ENCODE peak calls at places on chromosomes 2 and 18, in ten cellular contexts. One of them, this sample, is unnamed.

GRCh38 chr18:11857177-11857887 is 6.1 kb downstream of the CHMP1B start:
- DNase-seq in epithelial cell of esophagus: peak
- DNase-seq in H54: peak
- DNase-seq in frontal cortex: no peak
- DNase-seq in fibroblast of the aortic adventitia: peak
- DNase-seq in amniotic stem cell: peak
- DNase-seq in brain microvascular endothelial cell: peak
- DNase-seq in AG10803: peak
- DNase-seq in ELR: peak
- DNase-seq in tibial nerve: peak
- DNase-seq in this sample: peak

GRCh38 chr2:158969717-158970521 is 1.5 kb downstream of the TANC1 start:
- DNase-seq in epithelial cell of esophagus: peak
- DNase-seq in H54: no peak
- DNase-seq in frontal cortex: no peak
- DNase-seq in fibroblast of the aortic adventitia: peak
- DNase-seq in amniotic stem cell: no peak
- DNase-seq in brain microvascular endothelial cell: no peak
- DNase-seq in AG10803: peak
- DNase-seq in ELR: peak
- DNase-seq in tibial nerve: no peak
- DNase-seq in this sample: peak

GRCh38 chr2:181546086-181546485 is 88.9 kb downstream of the ITGA4 start:
- DNase-seq in epithelial cell of esophagus: peak
- DNase-seq in H54: no peak
- DNase-seq in frontal cortex: no peak
- DNase-seq in fibroblast of the aortic adventitia: peak
- DNase-seq in amniotic stem cell: no peak
- DNase-seq in brain microvascular endothelial cell: peak
- DNase-seq in AG10803: no peak
- DNase-seq in ELR: peak
- DNase-seq in tibial nerve: no peak
- DNase-seq in this sample: no peak

GRCh38 chr2:127737892-127738291 is 36.6 kb downstream of the SFT2D3 start:
- DNase-seq in epithelial cell of esophagus: peak
- DNase-seq in H54: no peak
- DNase-seq in frontal cortex: no peak
- DNase-seq in fibroblast of the aortic adventitia: peak
- DNase-seq in amniotic stem cell: no peak
- DNase-seq in brain microvascular endothelial cell: no peak
- DNase-seq in AG10803: no peak
- DNase-seq in ELR: no peak
- DNase-seq in tibial nerve: no peak
- DNase-seq in this sample: no peak

GRCh38 chr2:134139615-134140014 is 114.3 kb upstream of the MGAT5 start:
- DNase-seq in epithelial cell of esophagus: no peak
- DNase-seq in H54: no peak
- DNase-seq in frontal cortex: no peak
- DNase-seq in fibroblast of the aortic adventitia: no peak
- DNase-seq in amniotic stem cell: no peak
- DNase-seq in brain microvascular endothelial cell: no peak
- DNase-seq in AG10803: no peak
- DNase-seq in ELR: no peak
- DNase-seq in tibial nerve: no peak
- DNase-seq in this sample: no peak

GRCh38 chr2:99974966-99975365 is 167.4 kb downstream of the AFF3 start:
- DNase-seq in epithelial cell of esophagus: no peak
- DNase-seq in H54: no peak
- DNase-seq in frontal cortex: no peak
- DNase-seq in fibroblast of the aortic adventitia: peak
- DNase-seq in amniotic stem cell: no peak
- DNase-seq in brain microvascular endothelial cell: peak
- DNase-seq in AG10803: no peak
- DNase-seq in ELR: peak
- DNase-seq in tibial nerve: no peak
- DNase-seq in this sample: no peak

GRCh38 chr2:134083548-134083947 is 170.3 kb upstream of the MGAT5 start:
- DNase-seq in epithelial cell of esophagus: no peak
- DNase-seq in H54: no peak
- DNase-seq in frontal cortex: no peak
- DNase-seq in fibroblast of the aortic adventitia: no peak
- DNase-seq in amniotic stem cell: no peak
- DNase-seq in brain microvascular endothelial cell: no peak
- DNase-seq in AG10803: no peak
- DNase-seq in ELR: no peak
- DNase-seq in tibial nerve: no peak
- DNase-seq in this sample: no peak

GRCh38 chr2:212364106-212364505 is 174.5 kb downstream of the ERBB4 start:
- DNase-seq in epithelial cell of esophagus: peak
- DNase-seq in H54: no peak
- DNase-seq in frontal cortex: no peak
- DNase-seq in fibroblast of the aortic adventitia: peak
- DNase-seq in amniotic stem cell: no peak
- DNase-seq in brain microvascular endothelial cell: no peak
- DNase-seq in AG10803: peak
- DNase-seq in ELR: peak
- DNase-seq in tibial nerve: no peak
- DNase-seq in this sample: no peak

GRCh38 chr2:234251326-234252271 is 201.1 kb downstream of the SPP2 start:
- DNase-seq in epithelial cell of esophagus: peak
- DNase-seq in H54: peak
- DNase-seq in frontal cortex: no peak
- DNase-seq in fibroblast of the aortic adventitia: peak
- DNase-seq in amniotic stem cell: peak
- DNase-seq in brain microvascular endothelial cell: peak
- DNase-seq in AG10803: peak
- DNase-seq in ELR: peak
- DNase-seq in tibial nerve: peak
- DNase-seq in this sample: no peak

GRCh38 chr2:227608469-227609338 is 5.9 kb downstream of the SCYGR3 start:
- DNase-seq in epithelial cell of esophagus: no peak
- DNase-seq in H54: no peak
- DNase-seq in frontal cortex: no peak
- DNase-seq in fibroblast of the aortic adventitia: no peak
- DNase-seq in amniotic stem cell: no peak
- DNase-seq in brain microvascular endothelial cell: no peak
- DNase-seq in AG10803: no peak
- DNase-seq in ELR: no peak
- DNase-seq in tibial nerve: peak
- DNase-seq in this sample: no peak

GRCh38 chr2:238969857-238970256 is 122.0 kb downstream of the TWIST2 start:
- DNase-seq in epithelial cell of esophagus: no peak
- DNase-seq in H54: no peak
- DNase-seq in frontal cortex: no peak
- DNase-seq in fibroblast of the aortic adventitia: no peak
- DNase-seq in amniotic stem cell: no peak
- DNase-seq in brain microvascular endothelial cell: no peak
- DNase-seq in AG10803: no peak
- DNase-seq in ELR: no peak
- DNase-seq in tibial nerve: no peak
- DNase-seq in this sample: no peak

GRCh38 chr2:125330133-125330532 is 1305.0 kb downstream of the CNTNAP5 start:
- DNase-seq in epithelial cell of esophagus: no peak
- DNase-seq in H54: no peak
- DNase-seq in frontal cortex: no peak
- DNase-seq in fibroblast of the aortic adventitia: no peak
- DNase-seq in amniotic stem cell: no peak
- DNase-seq in brain microvascular endothelial cell: no peak
- DNase-seq in AG10803: no peak
- DNase-seq in ELR: no peak
- DNase-seq in tibial nerve: no peak
- DNase-seq in this sample: no peak

GRCh38 chr2:100730290-100730868 is 89.6 kb upstream of the NPAS2 start:
- DNase-seq in epithelial cell of esophagus: peak
- DNase-seq in H54: no peak
- DNase-seq in frontal cortex: no peak
- DNase-seq in fibroblast of the aortic adventitia: peak
- DNase-seq in amniotic stem cell: peak
- DNase-seq in brain microvascular endothelial cell: peak
- DNase-seq in AG10803: peak
- DNase-seq in ELR: peak
- DNase-seq in tibial nerve: peak
- DNase-seq in this sample: peak

GRCh38 chr2:21317131-21317530 is 193.4 kb downstream of the TDRD15 start:
- DNase-seq in epithelial cell of esophagus: peak
- DNase-seq in H54: peak
- DNase-seq in frontal cortex: peak
- DNase-seq in fibroblast of the aortic adventitia: no peak
- DNase-seq in amniotic stem cell: no peak
- DNase-seq in brain microvascular endothelial cell: peak
- DNase-seq in AG10803: no peak
- DNase-seq in ELR: peak
- DNase-seq in tibial nerve: peak
- DNase-seq in this sample: peak

GRCh38 chr2:74206180-74206688 is 7.8 kb downstream of the MTHFD2 start:
- DNase-seq in epithelial cell of esophagus: peak
- DNase-seq in H54: peak
- DNase-seq in frontal cortex: no peak
- DNase-seq in fibroblast of the aortic adventitia: peak
- DNase-seq in amniotic stem cell: no peak
- DNase-seq in brain microvascular endothelial cell: peak
- DNase-seq in AG10803: peak
- DNase-seq in ELR: peak
- DNase-seq in tibial nerve: peak
- DNase-seq in this sample: no peak

GRCh38 chr2:218290316-218291261 is 1.7 kb downstream of the TMBIM1 start:
- DNase-seq in epithelial cell of esophagus: peak
- DNase-seq in H54: no peak
- DNase-seq in frontal cortex: no peak
- DNase-seq in fibroblast of the aortic adventitia: no peak
- DNase-seq in amniotic stem cell: no peak
- DNase-seq in brain microvascular endothelial cell: no peak
- DNase-seq in AG10803: no peak
- DNase-seq in ELR: no peak
- DNase-seq in tibial nerve: no peak
- DNase-seq in this sample: no peak

GRCh38 chr2:1839066-1839756 is 94.9 kb upstream of the PXDN start:
- DNase-seq in epithelial cell of esophagus: no peak
- DNase-seq in H54: no peak
- DNase-seq in frontal cortex: no peak
- DNase-seq in fibroblast of the aortic adventitia: no peak
- DNase-seq in amniotic stem cell: no peak
- DNase-seq in brain microvascular endothelial cell: no peak
- DNase-seq in AG10803: no peak
- DNase-seq in ELR: no peak
- DNase-seq in tibial nerve: no peak
- DNase-seq in this sample: no peak

GRCh38 chr2:20135631-20136050 is 84.2 kb upstream of the LAPTM4A start:
- DNase-seq in epithelial cell of esophagus: peak
- DNase-seq in H54: no peak
- DNase-seq in frontal cortex: no peak
- DNase-seq in fibroblast of the aortic adventitia: peak
- DNase-seq in amniotic stem cell: peak
- DNase-seq in brain microvascular endothelial cell: peak
- DNase-seq in AG10803: peak
- DNase-seq in ELR: peak
- DNase-seq in tibial nerve: peak
- DNase-seq in this sample: peak

GRCh38 chr2:101120124-101120996 is 30.8 kb downstream of the TBC1D8 start:
- DNase-seq in epithelial cell of esophagus: peak
- DNase-seq in H54: no peak
- DNase-seq in frontal cortex: no peak
- DNase-seq in fibroblast of the aortic adventitia: peak
- DNase-seq in amniotic stem cell: peak
- DNase-seq in brain microvascular endothelial cell: peak
- DNase-seq in AG10803: peak
- DNase-seq in ELR: peak
- DNase-seq in tibial nerve: peak
- DNase-seq in this sample: no peak

GRCh38 chr2:36525245-36525644 is 72.7 kb downstream of the FEZ2 start:
- DNase-seq in epithelial cell of esophagus: no peak
- DNase-seq in H54: no peak
- DNase-seq in frontal cortex: no peak
- DNase-seq in fibroblast of the aortic adventitia: no peak
- DNase-seq in amniotic stem cell: no peak
- DNase-seq in brain microvascular endothelial cell: no peak
- DNase-seq in AG10803: no peak
- DNase-seq in ELR: no peak
- DNase-seq in tibial nerve: no peak
- DNase-seq in this sample: no peak

GRCh38 chr18:6960656-6961055 is 156.9 kb downstream of the LAMA1 start:
- DNase-seq in epithelial cell of esophagus: peak
- DNase-seq in H54: peak
- DNase-seq in frontal cortex: no peak
- DNase-seq in fibroblast of the aortic adventitia: no peak
- DNase-seq in amniotic stem cell: no peak
- DNase-seq in brain microvascular endothelial cell: peak
- DNase-seq in AG10803: peak
- DNase-seq in ELR: peak
- DNase-seq in tibial nerve: no peak
- DNase-seq in this sample: no peak

GRCh38 chr2:14140009-14140408 is 492.5 kb upstream of the LRATD1 start:
- DNase-seq in epithelial cell of esophagus: no peak
- DNase-seq in H54: no peak
- DNase-seq in frontal cortex: no peak
- DNase-seq in fibroblast of the aortic adventitia: no peak
- DNase-seq in amniotic stem cell: no peak
- DNase-seq in brain microvascular endothelial cell: no peak
- DNase-seq in AG10803: no peak
- DNase-seq in ELR: no peak
- DNase-seq in tibial nerve: no peak
- DNase-seq in this sample: no peak

GRCh38 chr2:105449083-105449482 is 50.2 kb upstream of the FHL2 start:
- DNase-seq in epithelial cell of esophagus: peak
- DNase-seq in H54: no peak
- DNase-seq in frontal cortex: no peak
- DNase-seq in fibroblast of the aortic adventitia: no peak
- DNase-seq in amniotic stem cell: no peak
- DNase-seq in brain microvascular endothelial cell: no peak
- DNase-seq in AG10803: no peak
- DNase-seq in ELR: no peak
- DNase-seq in tibial nerve: no peak
- DNase-seq in this sample: no peak

GRCh38 chr2:857081-857480 is 93.6 kb upstream of the SNTG2 start:
- DNase-seq in epithelial cell of esophagus: no peak
- DNase-seq in H54: no peak
- DNase-seq in frontal cortex: no peak
- DNase-seq in fibroblast of the aortic adventitia: no peak
- DNase-seq in amniotic stem cell: no peak
- DNase-seq in brain microvascular endothelial cell: no peak
- DNase-seq in AG10803: no peak
- DNase-seq in ELR: no peak
- DNase-seq in tibial nerve: no peak
- DNase-seq in this sample: no peak